ENCODE peak calls at places on chromosomes 16 and 17, in nine cellular contexts. T is spleen, Q is prostate gland, K is HCT116, X is endothelial cell of umbilical vein, V is stomach, O is transverse colon, L is K562, C is esophagus muscularis mucosa. P is an unnamed sample.

GRCh38 chr17:31794111-31794510 is 64.9 kb downstream of the COPRS start:
- DNase-seq in Q (no peak), V (no peak), T (no peak), C (no peak), L (no peak), K (no peak), X (no peak), O (no peak), P (no peak)

GRCh38 chr17:73005360-73005759 is 87.1 kb downstream of the SLC39A11 start:
- DNase-seq in T (no peak), V (no peak), C (no peak), O (no peak), K (no peak), L (no peak), Q (no peak), X (no peak), P (no peak)

GRCh38 chr17:32298298-32298697 is 32.7 kb downstream of the RHBDL3 start:
- DNase-seq in V (no peak), C (no peak), Q (no peak), L (no peak), K (no peak), T (no peak), O (no peak), X (no peak), P (no peak)

GRCh38 chr16:13036600-13036999 is 135.2 kb downstream of the SHISA9 start:
- DNase-seq in X (peak; percentile 13), L (peak; percentile 33), K (no peak), O (no peak), Q (peak; percentile 9), T (no peak), V (peak; percentile 27), C (no peak), P (no peak)

GRCh38 chr16:11742041-11742535 is 569 bp downstream of the TXNDC11 start:
- DNase-seq in O (peak; percentile 67), V (peak; percentile 58), C (no peak), X (peak; percentile 25), L (peak; percentile 70), T (peak; percentile 93), Q (no peak), K (no peak), P (no peak)

GRCh38 chr16:74199066-74199841 is 97.4 kb upstream of the PSMD7 start:
- DNase-seq in Q (no peak), V (no peak), X (no peak), L (no peak), O (no peak), K (no peak), T (no peak), C (peak; percentile 0), P (no peak)

GRCh38 chr16:83842755-83843507 is 35.2 kb downstream of the HSBP1 start:
- DNase-seq in C (no peak), L (no peak), T (no peak), V (no peak), O (peak; percentile 12), X (no peak), Q (no peak), K (no peak), P (peak; percentile 18)

GRCh38 chr17:18966831-18967624 is 15.1 kb downstream of the SLC5A10 start:
- DNase-seq in C (no peak), X (peak; percentile 59), V (peak; percentile 55), K (no peak), T (no peak), Q (no peak), L (no peak), O (peak; percentile 7), P (no peak)

GRCh38 chr17:72135546-72136325 is 14.9 kb downstream of the SOX9 start:
- DNase-seq in K (no peak), X (no peak), C (no peak), O (no peak), V (no peak), T (no peak), L (no peak), Q (no peak), P (no peak)

GRCh38 chr16:84891149-84891795 is 71.5 kb downstream of the CRISPLD2 start:
- DNase-seq in C (no peak), O (no peak), X (no peak), Q (no peak), K (no peak), L (no peak), T (no peak), V (no peak), P (no peak)

GRCh38 chr17:8755590-8756255 is 2.6 kb downstream of the SPDYE4 start:
- DNase-seq in C (peak; percentile 57), Q (no peak), L (no peak), O (no peak), T (no peak), V (no peak), K (no peak), X (no peak), P (peak; percentile 49)

DNA sequence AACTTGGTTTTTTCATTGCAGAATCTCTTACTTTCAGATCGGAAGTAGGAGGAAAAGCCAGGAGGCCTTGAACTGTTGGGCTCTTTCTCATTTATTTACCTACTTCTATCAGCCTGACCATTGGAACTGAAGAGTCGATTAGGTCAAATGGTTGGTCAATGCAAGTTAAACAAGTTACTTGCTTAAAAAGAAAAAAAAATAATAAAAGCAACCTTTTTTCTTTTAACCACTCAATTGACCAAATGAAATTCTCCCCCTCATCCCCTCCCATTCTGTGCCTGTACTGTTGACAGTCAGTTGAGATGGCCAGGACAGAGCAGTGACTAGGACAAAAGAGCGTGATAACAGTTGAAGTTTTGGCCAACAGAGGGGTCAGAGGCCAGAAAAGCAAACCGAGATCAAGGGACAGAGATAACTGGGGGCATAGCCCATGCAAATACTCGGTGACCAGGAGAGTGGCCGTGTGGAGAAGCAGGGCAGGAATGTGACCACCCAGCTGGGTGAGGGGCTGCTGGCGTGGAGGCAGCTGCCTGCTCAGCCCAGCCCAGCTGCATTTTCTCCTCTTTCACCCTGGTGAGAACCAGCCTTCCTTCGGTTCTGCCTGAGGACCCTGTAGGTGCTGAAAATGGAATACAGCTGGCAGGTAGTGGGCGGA is 72.2 kb downstream of the HS3ST3B1 start:
- DNase-seq in T (no peak), X (no peak), O (no peak), C (no peak), K (no peak), V (no peak), Q (no peak), L (peak; percentile 7), P (no peak)
- H3K27ac ChIP-seq in T (no peak overlapping the region), X (no peak overlapping the region), O (no peak overlapping the region), C (no peak overlapping the region), K (no peak overlapping the region), V (no peak overlapping the region), Q (no peak overlapping the region), L (peak overlapping the region; percentile 69), P (no peak overlapping the region)

DNA sequence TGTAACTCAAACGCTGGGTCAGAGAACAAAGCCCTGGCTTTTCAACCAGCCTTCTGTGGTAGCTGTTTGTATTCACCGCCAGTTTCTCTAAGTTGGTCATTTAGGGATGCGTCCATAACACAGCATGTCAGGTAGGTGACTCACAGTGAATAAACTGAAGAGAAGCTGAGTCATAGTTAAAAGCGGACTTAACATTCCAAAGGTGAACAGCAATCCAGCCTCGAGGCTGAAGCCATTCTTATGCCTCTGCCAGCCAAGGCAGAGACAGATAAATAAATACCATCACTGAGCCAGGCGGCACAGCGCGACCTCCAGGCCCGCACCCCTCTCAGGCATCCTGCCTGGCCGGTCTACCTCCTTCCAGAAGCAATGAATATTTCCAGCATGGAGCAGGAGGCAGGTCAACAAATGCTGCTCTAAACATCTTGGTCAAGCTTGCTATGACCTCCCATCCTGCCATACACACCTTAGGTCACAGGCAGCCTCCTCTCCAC is 12.4 kb upstream of the CACNG4 start:
- DNase-seq in X (peak; percentile 7), O (peak; percentile 66), L (no peak), Q (peak; percentile 95), T (no peak), V (peak; percentile 71), C (no peak), K (peak; percentile 99), P (no peak)
- TF ChIP-seq POLR2A in X (no peak), O (no peak), L (no peak), Q (no peak), T (no peak), V (no peak), C (no peak), K (no peak), P (no peak)

DNA sequence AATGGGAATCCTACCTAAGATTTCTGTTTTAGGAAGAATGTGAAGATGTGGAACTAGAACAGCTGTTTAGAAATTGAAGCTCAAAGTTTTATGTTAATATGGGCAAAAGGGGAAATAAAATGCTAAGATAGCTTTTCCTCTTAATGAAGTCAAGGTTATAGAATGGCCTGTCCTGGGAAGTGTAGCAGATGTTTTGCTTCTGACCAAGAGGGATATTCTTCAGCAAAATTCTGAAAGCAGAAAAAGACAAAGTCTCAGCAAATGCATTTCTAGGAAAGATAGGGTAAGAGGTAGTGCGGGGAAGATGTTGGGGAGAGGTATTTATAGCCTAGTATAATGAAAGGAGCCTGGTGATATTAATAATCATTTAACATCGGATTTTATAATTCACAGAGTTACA is 13.1 kb downstream of the MAP3K3 start:
- DNase-seq in L (no peak), V (no peak), O (no peak), T (no peak), Q (no peak), C (no peak), K (no peak), X (no peak), P (no peak)
- TF ChIP-seq POLR2AphosphoS5 in L (no peak), V (no peak), O (no peak), T (no peak), Q (no peak), C (no peak), K (no peak), X (no peak), P (no peak)

DNA sequence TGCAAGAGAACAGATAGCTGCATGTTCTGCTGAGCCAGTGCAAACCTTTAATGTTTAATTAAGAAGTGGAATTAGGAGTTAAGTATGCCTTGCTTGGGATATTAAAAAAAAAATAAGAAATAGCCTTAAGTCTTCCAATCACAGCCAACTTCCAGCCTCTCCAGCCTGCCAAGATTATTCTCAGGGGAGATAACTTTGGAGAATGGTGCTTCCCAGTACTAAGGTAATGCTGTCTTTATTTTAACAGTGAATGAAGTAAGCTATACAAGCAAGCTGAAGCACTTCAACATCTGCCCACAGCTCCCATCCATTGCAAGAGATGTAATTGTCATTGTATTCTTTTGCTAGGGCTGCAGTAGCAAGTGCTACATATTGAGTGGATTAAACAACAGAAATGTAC is 389.5 kb upstream of the ASIC2 start:
- DNase-seq in V (no peak), T (no peak), X (no peak), Q (no peak), C (no peak), O (no peak), K (no peak), L (no peak), P (no peak)
- H3K27ac ChIP-seq in V (no peak overlapping the region), T (no peak overlapping the region), X (no peak overlapping the region), Q (no peak overlapping the region), C (no peak overlapping the region), O (no peak overlapping the region), K (no peak overlapping the region), L (no peak overlapping the region), P (no peak overlapping the region)